ENCODE peak calls at places on chromosomes 1 and 21, in seven cellular contexts. L is T-helper 2 cell; Y is NCI-H524 treated with DMSO at 0.1 percent for 48 hours; J is GM06990; K is naive thymus-derived CD4-positive, alpha-beta T cell; B is head of caudate nucleus; G is spleen. Z is an unnamed sample.

GRCh38 chr1:167344112-167344511 is 123.4 kb downstream of the POU2F1 start:
- DNase-seq in L (no peak), Y (no peak), J (no peak), K (no peak), B (no peak), G (no peak), Z (no peak)

GRCh38 chr1:198726455-198726854 is 87.6 kb downstream of the PTPRC start:
- DNase-seq in L (no peak), Y (no peak), J (no peak), K (no peak), B (no peak), G (no peak), Z (no peak)

GRCh38 chr1:23101891-23102688 is 66.6 kb downstream of the LUZP1 start:
- DNase-seq in L (no peak), Y (no peak), J (no peak), K (no peak), B (no peak), G (no peak), Z (no peak)

GRCh38 chr1:167871331-167871730 is 42.6 kb downstream of the ADCY10 start:
- DNase-seq in L (no peak), Y (no peak), J (no peak), K (no peak), B (no peak), G (no peak), Z (no peak)

GRCh38 chr1:197269053-197269452 is 1.0 kb downstream of the CRB1 start:
- DNase-seq in L (no peak), Y (peak; percentile 85), J (no peak), K (no peak), B (peak; percentile 40), G (no peak), Z (peak; percentile 76)

GRCh38 chr1:119338757-119339156 is 29.8 kb upstream of the HAO2 start:
- DNase-seq in L (no peak), Y (no peak), J (no peak), K (no peak), B (no peak), G (no peak), Z (no peak)

GRCh38 chr1:6145351-6145750 is 34.8 kb downstream of the CHD5 start:
- DNase-seq in L (no peak), Y (peak; percentile 16), J (no peak), K (no peak), B (no peak), G (no peak), Z (no peak)

GRCh38 chr1:205593967-205594366 is 37.8 kb downstream of the ELK4 start:
- DNase-seq in L (no peak), Y (no peak), J (no peak), K (no peak), B (no peak), G (no peak), Z (no peak)

GRCh38 chr1:163820748-163821147 is 499.0 kb downstream of the NUF2 start:
- DNase-seq in L (no peak), Y (no peak), J (no peak), K (no peak), B (no peak), G (no peak), Z (peak; percentile 4)

GRCh38 chr1:199087081-199087614 is 448.3 kb downstream of the PTPRC start:
- DNase-seq in L (no peak), Y (no peak), J (no peak), K (no peak), B (no peak), G (no peak), Z (no peak)

GRCh38 chr1:117077267-117077666 is 17.1 kb downstream of the TTF2 start:
- DNase-seq in L (peak; percentile 35), Y (no peak), J (no peak), K (no peak), B (no peak), G (no peak), Z (no peak)

GRCh38 chr1:226973371-226973897 is 33.3 kb downstream of the COQ8A start:
- DNase-seq in L (no peak), Y (peak; percentile 54), J (no peak), K (no peak), B (no peak), G (no peak), Z (no peak)

GRCh38 chr1:165637427-165637826 is 6.4 kb downstream of the MGST3 start:
- DNase-seq in L (no peak), Y (no peak), J (no peak), K (no peak), B (no peak), G (no peak), Z (peak; percentile 44)

GRCh38 chr21:35348686-35349085 is 299.6 kb upstream of the RUNX1 start:
- DNase-seq in L (no peak), Y (no peak), J (no peak), K (no peak), B (no peak), G (no peak), Z (no peak)

Z was measured in midbrain.